ENCODE peak calls at places on chromosome 6, in six cellular contexts. One of them, this sample, is unnamed.
A peak's percentile ranks its signal among the peaks of the same experiment; 100 is the strongest.

GRCh38 chr6:137697267-137697938 is 169.7 kb upstream of the TNFAIP3 start:
- DNase-seq in mucosa of descending colon: peak; percentile 49
- DNase-seq in fibroblast of mammary gland: peak; percentile 28
- DNase-seq in AG04449: peak; percentile 12
- DNase-seq in endodermal cell: peak; percentile 82
- DNase-seq in heart right ventricle: no peak
- DNase-seq in this sample: peak; percentile 82

GRCh38 chr6:75930954-75931689 is 141.3 kb downstream of the IMPG1 start:
- DNase-seq in mucosa of descending colon: no peak
- DNase-seq in fibroblast of mammary gland: peak; percentile 27
- DNase-seq in AG04449: peak; percentile 2
- DNase-seq in endodermal cell: no peak
- DNase-seq in heart right ventricle: no peak
- DNase-seq in this sample: peak; percentile 28

GRCh38 chr6:40634429-40634828 is 47.3 kb upstream of the LRFN2 start:
- DNase-seq in mucosa of descending colon: no peak
- DNase-seq in fibroblast of mammary gland: no peak
- DNase-seq in AG04449: no peak
- DNase-seq in endodermal cell: no peak
- DNase-seq in heart right ventricle: no peak
- DNase-seq in this sample: no peak

GRCh38 chr6:45946887-45947286 is 68.8 kb downstream of the CLIC5 start:
- DNase-seq in mucosa of descending colon: no peak
- DNase-seq in fibroblast of mammary gland: peak; percentile 65
- DNase-seq in AG04449: no peak
- DNase-seq in endodermal cell: no peak
- DNase-seq in heart right ventricle: no peak
- DNase-seq in this sample: no peak

GRCh38 chr6:108168501-108168979 is 2.7 kb downstream of the NR2E1 start:
- DNase-seq in mucosa of descending colon: peak; percentile 51
- DNase-seq in fibroblast of mammary gland: peak; percentile 19
- DNase-seq in AG04449: no peak
- DNase-seq in endodermal cell: peak; percentile 88
- DNase-seq in heart right ventricle: peak; percentile 18
- DNase-seq in this sample: no peak

GRCh38 chr6:150076196-150076893 is 7.4 kb upstream of the ULBP3 start:
- DNase-seq in mucosa of descending colon: no peak
- DNase-seq in fibroblast of mammary gland: no peak
- DNase-seq in AG04449: no peak
- DNase-seq in endodermal cell: no peak
- DNase-seq in heart right ventricle: no peak
- DNase-seq in this sample: no peak

GRCh38 chr6:89032599-89032998 is 48.0 kb upstream of the PNRC1 start:
- DNase-seq in mucosa of descending colon: no peak
- DNase-seq in fibroblast of mammary gland: peak; percentile 30
- DNase-seq in AG04449: no peak
- DNase-seq in endodermal cell: no peak
- DNase-seq in heart right ventricle: no peak
- DNase-seq in this sample: no peak

GRCh38 chr6:112216699-112217551 is 37.4 kb downstream of the LAMA4 start:
- DNase-seq in mucosa of descending colon: no peak
- DNase-seq in fibroblast of mammary gland: peak; percentile 94
- DNase-seq in AG04449: peak; percentile 63
- DNase-seq in endodermal cell: no peak
- DNase-seq in heart right ventricle: no peak
- DNase-seq in this sample: peak; percentile 53

GRCh38 chr6:1630771-1631217 is 21.1 kb downstream of the FOXC1 start:
- DNase-seq in mucosa of descending colon: no peak
- DNase-seq in fibroblast of mammary gland: no peak
- DNase-seq in AG04449: no peak
- DNase-seq in endodermal cell: peak; percentile 44
- DNase-seq in heart right ventricle: no peak
- DNase-seq in this sample: no peak

GRCh38 chr6:166898910-166899309 is 57.4 kb downstream of the RNASET2 start:
- DNase-seq in mucosa of descending colon: no peak
- DNase-seq in fibroblast of mammary gland: no peak
- DNase-seq in AG04449: no peak
- DNase-seq in endodermal cell: no peak
- DNase-seq in heart right ventricle: no peak
- DNase-seq in this sample: no peak

GRCh38 chr6:36953931-36954261 is 642 bp upstream of the PI16 start:
- DNase-seq in mucosa of descending colon: no peak
- DNase-seq in fibroblast of mammary gland: no peak
- DNase-seq in AG04449: no peak
- DNase-seq in endodermal cell: peak; percentile 35
- DNase-seq in heart right ventricle: no peak
- DNase-seq in this sample: no peak

GRCh38 chr6:13660273-13660672 is 45.1 kb downstream of the NOL7 start:
- DNase-seq in mucosa of descending colon: no peak
- DNase-seq in fibroblast of mammary gland: no peak
- DNase-seq in AG04449: no peak
- DNase-seq in endodermal cell: no peak
- DNase-seq in heart right ventricle: no peak
- DNase-seq in this sample: no peak

GRCh38 chr6:35703554-35703953 is 14.8 kb upstream of the FKBP5 start:
- DNase-seq in mucosa of descending colon: no peak
- DNase-seq in fibroblast of mammary gland: no peak
- DNase-seq in AG04449: no peak
- DNase-seq in endodermal cell: no peak
- DNase-seq in heart right ventricle: no peak
- DNase-seq in this sample: no peak

DNA sequence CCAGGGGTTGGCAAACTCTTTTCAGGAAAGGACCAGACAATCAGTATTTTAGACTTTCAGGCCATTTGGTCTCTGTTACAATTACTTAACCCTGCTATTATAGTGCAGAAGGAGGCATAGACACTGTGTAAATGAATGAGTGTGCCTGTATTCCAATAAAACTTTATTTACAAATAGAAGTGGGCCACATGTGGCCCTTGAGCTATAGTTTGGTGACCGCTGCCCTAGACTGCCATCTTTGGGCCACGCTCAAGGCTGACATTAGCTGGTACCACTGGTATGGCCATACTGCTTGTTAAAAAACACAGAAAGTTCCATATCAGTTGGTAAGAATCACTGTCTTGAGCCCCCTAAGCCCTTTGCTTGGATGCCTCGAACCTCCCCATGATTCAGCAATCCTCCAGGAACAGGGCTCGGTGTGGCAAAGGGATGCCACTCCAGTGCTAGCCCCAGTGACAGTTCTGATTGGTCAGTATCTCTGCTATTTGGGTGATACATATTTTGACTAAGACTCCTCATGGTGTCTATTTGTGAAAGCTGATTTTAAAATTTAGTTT is 23.3 kb upstream of the SNRNP48 start:
- DNase-seq in mucosa of descending colon: no peak
- DNase-seq in fibroblast of mammary gland: no peak
- DNase-seq in AG04449: no peak
- DNase-seq in endodermal cell: peak; percentile 57
- DNase-seq in heart right ventricle: no peak
- DNase-seq in this sample: no peak
- TF ChIP-seq CTCF in mucosa of descending colon: no peak
- TF ChIP-seq CTCF in fibroblast of mammary gland: no peak
- TF ChIP-seq CTCF in AG04449: no peak
- TF ChIP-seq CTCF in endodermal cell: peak; percentile 39
- TF ChIP-seq CTCF in heart right ventricle: no peak
- TF ChIP-seq CTCF in this sample: no peak

DNA sequence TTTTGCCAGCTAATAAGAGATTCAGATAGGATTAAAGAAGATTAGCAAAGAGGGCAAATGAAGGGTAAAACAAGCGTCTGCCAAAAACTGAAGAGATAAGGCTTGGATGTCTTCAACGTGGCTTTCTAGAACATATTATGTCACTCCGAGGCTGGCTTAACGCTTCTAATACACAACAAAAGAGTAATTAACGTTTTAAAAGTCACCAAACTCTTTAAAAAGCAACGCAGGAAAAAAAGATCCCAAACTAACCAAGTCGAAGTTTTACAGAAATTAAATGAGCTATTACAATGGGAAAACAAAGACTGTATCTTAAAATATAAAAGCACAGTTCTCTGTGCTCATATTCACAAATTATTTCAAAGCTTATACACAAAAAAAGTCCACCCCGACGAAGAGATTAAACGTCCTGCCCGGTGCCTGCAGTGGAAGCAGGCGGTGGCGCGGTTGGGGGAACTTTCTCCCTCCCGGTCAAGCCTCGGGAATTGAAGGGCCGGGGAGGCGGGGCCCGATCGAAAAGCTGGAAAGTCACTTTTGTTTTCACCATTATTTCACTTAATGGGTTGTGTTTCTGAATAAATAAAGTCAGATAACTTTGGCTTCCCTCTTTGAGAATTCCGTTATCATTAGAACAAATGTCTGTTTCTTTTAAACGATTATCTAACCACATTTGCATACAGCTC is 1.2 kb downstream of the MAK start:
- DNase-seq in mucosa of descending colon: peak; percentile 43
- DNase-seq in fibroblast of mammary gland: no peak
- DNase-seq in AG04449: no peak
- DNase-seq in endodermal cell: peak; percentile 78
- DNase-seq in heart right ventricle: peak; percentile 30
- DNase-seq in this sample: no peak
- H3K4me3 ChIP-seq in mucosa of descending colon: no peak overlapping the region
- H3K4me3 ChIP-seq in fibroblast of mammary gland: peak overlapping the region; percentile 58
- H3K4me3 ChIP-seq in AG04449: peak overlapping the region; percentile 32
- H3K4me3 ChIP-seq in endodermal cell: peak overlapping the region; percentile 83
- H3K4me3 ChIP-seq in heart right ventricle: peak overlapping the region; percentile 85
- H3K4me3 ChIP-seq in this sample: peak overlapping the region; percentile 83

DNA sequence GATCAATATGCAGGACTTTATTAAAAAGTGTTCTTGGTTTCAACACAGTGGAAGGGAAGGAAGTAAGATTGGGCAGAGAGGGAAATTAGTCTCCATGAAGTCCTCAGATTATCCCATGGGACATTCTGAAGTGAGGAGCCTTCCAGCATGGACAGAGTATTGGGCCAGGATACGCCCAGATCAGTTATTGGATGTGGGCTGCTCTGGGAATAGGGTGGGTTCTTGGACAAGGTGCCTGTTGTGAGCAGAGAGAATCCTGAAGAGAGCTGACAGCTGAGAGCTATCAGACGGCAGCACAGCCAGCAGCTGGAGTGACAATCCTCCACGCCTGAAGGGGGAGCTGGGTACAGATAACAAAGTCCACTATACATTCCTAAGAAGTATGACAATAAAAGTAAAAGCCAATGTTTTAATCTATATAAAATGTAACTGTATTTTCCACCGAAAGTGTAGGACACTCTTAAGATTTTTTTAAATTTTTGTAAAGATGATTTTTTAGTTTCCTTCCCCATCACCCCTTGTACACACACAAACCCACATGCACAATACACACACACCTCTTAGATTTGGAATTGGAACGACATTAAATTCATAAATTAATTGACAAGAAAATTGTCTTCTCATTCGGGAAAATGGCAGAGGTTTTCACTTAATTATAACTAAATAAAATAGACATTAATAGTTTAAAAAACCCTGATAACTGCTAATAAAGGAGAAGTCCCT is 107.8 kb downstream of the FBXO5 start:
- DNase-seq in mucosa of descending colon: no peak
- DNase-seq in fibroblast of mammary gland: no peak
- DNase-seq in AG04449: no peak
- DNase-seq in endodermal cell: no peak
- DNase-seq in heart right ventricle: no peak
- DNase-seq in this sample: no peak
- TF ChIP-seq CTCF in mucosa of descending colon: no peak
- TF ChIP-seq CTCF in fibroblast of mammary gland: no peak
- TF ChIP-seq CTCF in AG04449: no peak
- TF ChIP-seq CTCF in endodermal cell: peak; percentile 34
- TF ChIP-seq CTCF in heart right ventricle: no peak
- TF ChIP-seq CTCF in this sample: no peak

GRCh38 chr6:148513145-148514071 is 170.8 kb downstream of the SASH1 start:
- DNase-seq in mucosa of descending colon: no peak
- DNase-seq in fibroblast of mammary gland: peak; percentile 83
- DNase-seq in AG04449: no peak
- DNase-seq in endodermal cell: no peak
- DNase-seq in heart right ventricle: peak; percentile 62
- DNase-seq in this sample: no peak
- H3K4me3 ChIP-seq in mucosa of descending colon: no peak overlapping the region
- H3K4me3 ChIP-seq in fibroblast of mammary gland: peak overlapping the region; percentile 23
- H3K4me3 ChIP-seq in AG04449: no peak overlapping the region
- H3K4me3 ChIP-seq in endodermal cell: no peak overlapping the region
- H3K4me3 ChIP-seq in heart right ventricle: peak overlapping the region; percentile 38
- H3K4me3 ChIP-seq in this sample: no peak overlapping the region

DNA sequence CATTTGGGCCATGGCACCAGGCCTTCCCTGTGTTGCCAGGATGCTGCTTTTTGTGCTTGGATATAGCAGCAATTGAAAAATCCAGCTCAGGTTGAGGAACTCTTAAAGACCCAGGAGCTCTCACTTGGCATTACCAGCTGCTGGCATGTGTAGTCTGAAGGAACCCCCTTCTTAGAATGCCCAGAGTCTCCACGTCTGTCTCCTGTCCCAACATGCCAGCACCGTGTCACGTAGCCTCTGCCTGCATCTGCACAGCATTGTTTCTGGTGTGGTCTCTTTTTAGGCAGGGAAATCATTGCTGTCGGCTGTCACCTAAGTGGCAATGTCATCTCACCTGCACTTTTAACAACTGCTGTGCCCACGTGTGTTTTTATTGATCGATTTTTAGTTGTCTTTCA is 71.3 kb downstream of the RPP40 start:
- DNase-seq in mucosa of descending colon: no peak
- DNase-seq in fibroblast of mammary gland: no peak
- DNase-seq in AG04449: no peak
- DNase-seq in endodermal cell: no peak
- DNase-seq in heart right ventricle: no peak
- DNase-seq in this sample: no peak
- TF ChIP-seq CTCF in mucosa of descending colon: no peak
- TF ChIP-seq CTCF in fibroblast of mammary gland: no peak
- TF ChIP-seq CTCF in AG04449: no peak
- TF ChIP-seq CTCF in endodermal cell: no peak
- TF ChIP-seq CTCF in heart right ventricle: no peak
- TF ChIP-seq CTCF in this sample: no peak

This sample was measured in kidney epithelial cell.